ENCODE peak calls at places on chromosomes 16 and 17, in ten cellular contexts. F is heart left ventricle, Z is endothelial cell of umbilical vein, C is colonic mucosa, N is upper lobe of right lung, L is cardiac muscle cell, K is mucosa of descending colon, Y is IMR-90, O is pancreas, A is OCI-LY7. W is an unnamed sample. For H3K4me1, the result is how much of the 10 kb centered on the place peaks cover.

GRCh38 chr17:70050192-70050591 is 24.8 kb upstream of the KCNJ16 start:
- DNase-seq in F (no peak), Z (no peak), C (no peak), N (no peak), L (no peak), K (no peak), Y (no peak), O (no peak), A (no peak), W (no peak)

GRCh38 chr16:77414752-77415231 is 20.0 kb downstream of the ADAMTS18 start:
- DNase-seq in F (no peak), Z (no peak), C (no peak), N (no peak), L (no peak), K (no peak), Y (no peak), O (no peak), A (no peak), W (no peak)

GRCh38 chr16:85584192-85584757 is 28.8 kb upstream of the GSE1 start:
- DNase-seq in F (no peak), Z (no peak), C (no peak), N (no peak), L (no peak), K (no peak), Y (no peak), O (no peak), A (no peak), W (no peak)

GRCh38 chr16:50326835-50327465 is 41.8 kb downstream of the BRD7 start:
- DNase-seq in F (no peak), Z (no peak), C (no peak), N (no peak), L (peak), K (no peak), Y (peak), O (no peak), A (peak), W (peak)

GRCh38 chr16:194516-194915 is 14.3 kb downstream of the HBQ1 start:
- DNase-seq in F (no peak), Z (no peak), C (no peak), N (no peak), L (no peak), K (no peak), Y (peak), O (peak), A (no peak), W (no peak)

GRCh38 chr17:59853168-59853918 is 39.4 kb downstream of the TUBD1 start:
- DNase-seq in F (no peak), Z (peak), C (peak), N (no peak), L (no peak), K (peak), Y (peak), O (peak), A (peak), W (peak)

GRCh38 chr17:13204607-13205237 is 186.9 kb upstream of the ELAC2 start:
- DNase-seq in F (no peak), Z (no peak), C (peak), N (no peak), L (no peak), K (no peak), Y (no peak), O (no peak), A (no peak), W (no peak)

GRCh38 chr17:51147641-51148040 is 5.7 kb upstream of the NME1 start:
- DNase-seq in F (no peak), Z (no peak), C (no peak), N (peak), L (no peak), K (no peak), Y (peak), O (no peak), A (no peak), W (no peak)

GRCh38 chr16:67280090-67281015 is 1.0 kb downstream of the PLEKHG4 start:
- DNase-seq in F (no peak), Z (no peak), C (no peak), N (no peak), L (no peak), K (no peak), Y (no peak), O (no peak), A (no peak), W (no peak)

GRCh38 chr17:53278466-53278865 is 544.3 kb upstream of the KIF2B start:
- DNase-seq in F (no peak), Z (no peak), C (no peak), N (no peak), L (no peak), K (no peak), Y (no peak), O (no peak), A (no peak), W (no peak)

GRCh38 chr16:77469639-77470038 is 34.8 kb upstream of the ADAMTS18 start:
- DNase-seq in F (no peak), Z (no peak), C (no peak), N (no peak), L (no peak), K (no peak), Y (no peak), O (no peak), A (no peak), W (no peak)

GRCh38 chr17:4163951-4164350 is 21.0 kb downstream of the CYB5D2 start:
- DNase-seq in F (no peak), Z (no peak), C (no peak), N (no peak), L (no peak), K (no peak), Y (peak), O (no peak), A (no peak), W (no peak)

GRCh38 chr16:66751135-66751991 is at the start of gene DYNC1LI2:
- DNase-seq in F (peak), Z (peak), C (peak), N (peak), L (peak), K (peak), Y (peak), O (peak), A (peak), W (peak)

GRCh38 chr16:49463529-49463928 is 89.9 kb downstream of the C16orf78 start:
- DNase-seq in F (no peak), Z (no peak), C (peak), N (no peak), L (no peak), K (peak), Y (no peak), O (no peak), A (peak), W (no peak)

GRCh38 chr16:70800306-70800705 is 652 bp downstream of the VAC14 start:
- DNase-seq in F (no peak), Z (no peak), C (no peak), N (no peak), L (no peak), K (no peak), Y (no peak), O (no peak), A (peak), W (no peak)

GRCh38 chr16:86676216-86676800 is 98.0 kb downstream of the FOXL1 start:
- DNase-seq in F (no peak), Z (peak), C (no peak), N (no peak), L (no peak), K (no peak), Y (peak), O (no peak), A (no peak), W (no peak)

GRCh38 chr17:45230787-45231480 is 9.2 kb downstream of the FMNL1 start:
- DNase-seq in F (peak), Z (no peak), C (no peak), N (no peak), L (no peak), K (no peak), Y (peak), O (peak), A (no peak), W (peak)

GRCh38 chr16:4344659-4345438 is 6.3 kb downstream of the PAM16 start:
- DNase-seq in F (no peak), Z (no peak), C (no peak), N (peak), L (no peak), K (no peak), Y (peak), O (no peak), A (no peak), W (peak)

GRCh38 chr17:8137645-8138342 is 13.9 kb upstream of the HES7 start:
- DNase-seq in F (no peak), Z (no peak), C (peak), N (no peak), L (no peak), K (no peak), Y (no peak), O (no peak), A (no peak), W (no peak)

GRCh38 chr17:66523378-66524174 is 221.2 kb downstream of the PRKCA start:
- DNase-seq in F (no peak), Z (no peak), C (peak), N (no peak), L (no peak), K (peak), Y (peak), O (no peak), A (no peak), W (no peak)

GRCh38 chr17:61002316-61002736 is 324.7 kb downstream of the BCAS3 start:
- DNase-seq in F (no peak), Z (peak), C (no peak), N (no peak), L (peak), K (no peak), Y (peak), O (no peak), A (peak), W (peak)

GRCh38 chr16:6482861-6483530 is 849.6 kb upstream of the RBFOX1 start:
- DNase-seq in F (no peak), Z (no peak), C (no peak), N (no peak), L (no peak), K (peak), Y (no peak), O (peak), A (no peak), W (no peak)

GRCh38 chr17:71115669-71115972 is 946.3 kb downstream of the KCNJ2 start:
- DNase-seq in F (no peak), Z (no peak), C (no peak), N (no peak), L (no peak), K (no peak), Y (peak), O (no peak), A (no peak), W (no peak)

GRCh38 chr16:47460755-47461597 is at the start of the genes ITFG1 and PHKB:
- DNase-seq in F (peak), Z (peak), C (peak), N (peak), L (peak), K (peak), Y (peak), O (peak), A (peak), W (peak)
- H3K4me1 ChIP-seq in F (under half), Z (under half), C (under half), N (under half), L (half or more), K (under half), Y (under half), O (under half), A (under half), W (under half)

DNA sequence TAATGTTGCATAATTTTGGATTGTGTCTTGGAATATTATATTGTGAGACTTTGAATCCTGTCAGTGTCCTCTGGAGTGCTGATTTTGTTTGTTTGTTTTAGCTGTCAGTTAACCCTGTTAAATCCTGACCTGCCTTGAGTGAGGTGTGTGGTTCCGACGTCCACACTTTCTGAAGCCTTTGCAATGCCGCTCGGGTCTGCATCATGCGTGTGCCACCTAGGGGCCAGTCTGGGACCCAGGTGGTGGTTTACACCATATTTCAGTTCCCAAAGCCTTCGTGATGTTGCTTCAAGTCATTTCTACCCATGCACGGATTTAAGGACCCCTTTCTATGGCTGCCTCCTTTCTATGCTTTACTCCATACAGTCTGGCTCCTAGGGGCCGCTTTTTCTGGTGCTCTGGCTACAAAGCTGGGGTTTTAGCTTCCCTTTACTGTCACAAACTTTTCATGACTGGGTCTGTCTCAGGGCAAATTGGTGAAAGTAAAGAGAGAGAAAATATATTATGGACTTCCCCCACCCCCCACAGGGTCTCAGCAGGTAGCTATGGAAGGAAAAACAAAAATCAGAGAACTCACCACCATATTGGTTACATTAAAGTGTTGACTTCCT is 11.4 kb upstream of the OR4D1 start:
- DNase-seq in F (no peak), Z (no peak), C (no peak), N (no peak), L (peak), K (no peak), Y (no peak), O (no peak), A (peak), W (peak)
- TF ChIP-seq CTCF in F (no peak), Z (peak), C (no peak), N (peak), L (peak), K (no peak), Y (peak), O (no peak), A (peak), W (peak)

DNA sequence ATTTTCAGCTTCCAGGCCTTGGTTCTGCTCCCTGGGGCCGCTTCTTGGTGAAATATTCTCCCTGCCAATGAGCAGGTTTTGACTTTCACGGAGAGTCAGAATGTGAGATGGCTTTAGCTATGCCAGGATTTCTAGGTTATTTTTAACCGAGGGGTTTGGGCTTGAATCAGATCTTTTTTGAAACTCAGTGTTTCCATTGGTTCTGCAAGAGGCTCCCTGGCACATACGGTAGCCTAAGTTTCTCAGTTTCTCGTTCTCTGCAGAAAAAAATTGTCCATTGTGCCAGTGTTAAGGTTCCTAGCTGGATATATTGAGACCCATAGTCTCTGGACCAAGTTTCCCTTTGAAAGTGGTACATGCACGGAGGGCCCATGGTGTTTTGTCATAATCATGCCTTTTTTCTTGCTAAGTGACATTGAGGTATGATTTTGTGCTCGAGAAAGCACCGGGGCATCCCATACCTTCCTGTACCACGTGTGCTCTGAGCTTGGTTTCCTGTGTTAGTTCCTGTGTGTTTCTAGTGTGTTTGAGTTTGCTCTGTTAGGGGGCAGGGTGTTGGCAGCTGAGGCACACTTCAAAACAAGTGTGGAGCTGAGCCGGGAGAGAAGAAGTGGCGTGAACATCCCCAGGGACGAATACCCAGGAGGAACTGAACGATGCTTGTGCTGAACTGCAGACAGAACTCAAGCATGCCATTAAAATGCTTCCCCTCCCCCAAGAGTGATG is 127.2 kb downstream of the HS3ST3B1 start:
- DNase-seq in F (no peak), Z (no peak), C (no peak), N (no peak), L (no peak), K (no peak), Y (no peak), O (no peak), A (peak), W (no peak)
- H3K4me1 ChIP-seq in F (under half), Z (under half), C (under half), N (under half), L (under half), K (under half), Y (under half), O (under half), A (under half), W (under half)

GRCh38 chr17:38735161-38735997 is 5.2 kb downstream of the CISD3 start:
- DNase-seq in F (peak), Z (no peak), C (peak), N (peak), L (peak), K (peak), Y (no peak), O (peak), A (peak), W (peak)
- TF ChIP-seq CTCF in F (peak), Z (peak), C (peak), N (peak), L (peak), K (peak), Y (peak), O (peak), A (peak), W (peak)

DNA sequence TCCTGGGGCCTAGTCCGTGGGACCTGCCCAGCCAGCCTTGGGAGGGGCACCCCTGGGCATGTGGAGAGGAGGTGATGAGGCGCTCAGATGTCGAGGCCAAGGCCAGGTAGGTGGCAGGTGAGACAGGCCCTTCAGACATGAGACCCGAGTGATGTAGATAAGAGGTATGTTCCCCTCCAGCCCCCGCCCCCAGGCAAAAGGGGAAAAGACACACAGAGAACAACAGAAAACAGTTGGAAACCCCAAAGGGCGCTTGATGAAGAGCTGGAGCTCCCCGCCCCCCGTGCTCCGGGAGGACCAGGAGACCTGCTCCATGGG is 95.4 kb upstream of the CBX4 start:
- DNase-seq in F (no peak), Z (no peak), C (no peak), N (no peak), L (no peak), K (peak), Y (no peak), O (no peak), A (no peak), W (no peak)
- H3K4me1 ChIP-seq in F (under half), Z (under half), C (under half), N (under half), L (under half), K (under half), Y (under half), O (under half), A (under half), W (under half)

DNA sequence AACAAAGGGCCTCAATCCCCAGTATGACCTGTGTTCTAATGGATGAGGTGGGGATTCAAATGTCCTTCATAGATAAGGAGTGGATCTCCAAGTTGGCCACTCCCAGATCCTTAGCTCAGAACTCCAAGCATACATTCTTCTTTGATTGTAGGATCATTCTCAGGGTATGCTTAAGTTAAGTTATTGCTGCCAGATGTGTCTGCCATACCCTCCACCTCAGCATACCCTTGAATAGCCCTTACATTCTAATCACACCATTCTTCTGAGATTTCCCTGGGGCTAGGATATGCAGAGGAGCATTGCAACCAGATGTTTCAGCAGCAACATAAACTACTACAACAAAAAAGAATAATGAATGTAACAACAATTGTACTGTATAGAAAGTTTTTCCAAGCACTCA is 1.6 kb upstream of the KRTAP2-4 start:
- DNase-seq in F (no peak), Z (no peak), C (no peak), N (no peak), L (no peak), K (no peak), Y (peak), O (no peak), A (no peak), W (no peak)
- TF ChIP-seq CTCF in F (no peak), Z (no peak), C (no peak), N (no peak), L (no peak), K (no peak), Y (no peak), O (no peak), A (no peak), W (no peak)

DNA sequence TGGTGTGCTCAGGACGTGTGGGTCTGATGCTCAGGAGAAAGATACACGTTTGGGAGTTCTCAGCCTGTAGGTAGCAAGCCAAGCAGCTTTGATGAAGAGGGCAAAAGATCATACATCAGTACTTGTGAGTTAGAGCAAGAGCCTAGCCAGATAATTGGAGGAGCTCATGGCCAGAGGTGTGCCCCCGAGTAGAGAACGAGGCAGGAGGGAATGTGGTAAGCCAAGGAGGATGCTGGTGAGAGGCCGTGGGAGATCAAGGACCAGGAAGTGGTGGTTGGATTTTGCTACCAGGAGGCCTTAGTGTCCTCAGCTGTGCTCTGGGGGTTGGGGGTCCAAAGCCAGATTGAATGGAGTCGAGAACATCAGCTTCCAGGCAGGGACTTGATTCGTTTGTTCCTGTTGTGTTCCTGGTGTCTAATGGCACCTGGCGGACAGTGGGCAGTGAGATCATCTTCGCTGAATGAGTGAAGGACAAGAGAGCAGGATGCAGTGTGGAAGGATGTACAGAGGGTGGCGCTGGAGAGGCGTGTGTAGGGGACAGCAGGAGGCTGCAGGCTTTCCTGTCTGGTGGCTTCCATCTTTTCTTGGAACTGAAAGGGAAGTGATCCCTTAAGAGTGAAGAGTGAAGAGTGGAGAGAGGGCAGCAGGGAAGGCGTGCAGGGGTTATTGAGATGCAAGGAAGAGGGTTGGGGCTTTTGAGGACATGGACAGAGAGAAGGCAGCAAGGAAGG is 11.6 kb downstream of the FBXL19 start:
- DNase-seq in F (no peak), Z (peak), C (peak), N (no peak), L (peak), K (peak), Y (peak), O (no peak), A (peak), W (peak)
- H3K4me1 ChIP-seq in F (under half), Z (under half), C (under half), N (under half), L (under half), K (under half), Y (under half), O (under half), A (under half), W (under half)

GRCh38 chr17:68089881-68090280 is 54.3 kb downstream of the KPNA2 start:
- DNase-seq in F (peak), Z (peak), C (peak), N (peak), L (no peak), K (no peak), Y (peak), O (no peak), A (no peak), W (peak)
- TF ChIP-seq CTCF in F (no peak), Z (no peak), C (no peak), N (no peak), L (no peak), K (no peak), Y (no peak), O (no peak), A (no peak), W (no peak)